ENCODE peak calls at places on chromosomes 13 and 19, in nine cellular contexts. Z is H9, L is neural progenitor cell, D is tibial artery, E is cardiac fibroblast, Y is astrocyte of the spinal cord, C is GM10248, N is RWPE1, O is osteocyte. Q is an unnamed sample.

GRCh38 chr13:93182406-93182805 is 44.2 kb upstream of the GPC6 start:
- DNase-seq in Z (no peak), L (no peak), D (no peak), E (no peak), Y (no peak), C (no peak), N (no peak), O (no peak), Q (no peak)

GRCh38 chr19:38145627-38146026 is 78.4 kb downstream of the DPF1 start:
- DNase-seq in Z (no peak), L (no peak), D (no peak), E (peak), Y (no peak), C (no peak), N (no peak), O (no peak), Q (no peak)

GRCh38 chr13:110154370-110155031 is 152.5 kb downstream of the COL4A1 start:
- DNase-seq in Z (no peak), L (no peak), D (no peak), E (no peak), Y (no peak), C (no peak), N (no peak), O (no peak), Q (no peak)

GRCh38 chr13:27006519-27007161 is 165.0 kb downstream of the USP12 start:
- DNase-seq in Z (peak), L (peak), D (no peak), E (peak), Y (no peak), C (no peak), N (no peak), O (peak), Q (no peak)

GRCh38 chr13:114143806-114144605 is 11.6 kb upstream of the RASA3 start:
- DNase-seq in Z (peak), L (peak), D (peak), E (no peak), Y (no peak), C (peak), N (no peak), O (no peak), Q (no peak)

GRCh38 chr13:77800219-77800618 is 102.7 kb downstream of the SLAIN1 start:
- DNase-seq in Z (no peak), L (no peak), D (no peak), E (peak), Y (no peak), C (no peak), N (no peak), O (no peak), Q (no peak)

GRCh38 chr19:44856438-44857083 is 10.5 kb downstream of the NECTIN2 start:
- DNase-seq in Z (no peak), L (no peak), D (no peak), E (peak), Y (peak), C (no peak), N (no peak), O (no peak), Q (no peak)

GRCh38 chr13:64332048-64332447 is 2898.1 kb downstream of the PCDH9 start:
- DNase-seq in Z (no peak), L (no peak), D (no peak), E (no peak), Y (peak), C (no peak), N (no peak), O (no peak), Q (no peak)

GRCh38 chr13:99605417-99606321 is 104.4 kb downstream of the TM9SF2 start:
- DNase-seq in Z (peak), L (peak), D (peak), E (no peak), Y (no peak), C (peak), N (peak), O (no peak), Q (no peak)

GRCh38 chr13:49098198-49098597 is 121.9 kb upstream of the MLNR start:
- DNase-seq in Z (no peak), L (no peak), D (peak), E (peak), Y (peak), C (no peak), N (peak), O (no peak), Q (no peak)

GRCh38 chr19:7799640-7800355 is 30.2 kb upstream of the EVI5L start:
- DNase-seq in Z (peak), L (peak), D (no peak), E (peak), Y (peak), C (peak), N (peak), O (no peak), Q (no peak)

GRCh38 chr19:54179921-54180452 is 7.0 kb upstream of the TMC4 start:
- DNase-seq in Z (peak), L (peak), D (no peak), E (peak), Y (peak), C (no peak), N (no peak), O (no peak), Q (no peak)

GRCh38 chr19:42219812-42220750 is at the start of gene ZNF526:
- DNase-seq in Z (peak), L (peak), D (peak), E (peak), Y (peak), C (peak), N (peak), O (peak), Q (peak)

GRCh38 chr19:42220751-42221097 is 612 bp downstream of the ZNF526 start:
- DNase-seq in Z (no peak), L (peak), D (no peak), E (no peak), Y (no peak), C (no peak), N (no peak), O (no peak), Q (no peak)

GRCh38 chr19:42217522-42218442 is at the start of gene DEDD2:
- DNase-seq in Z (peak), L (peak), D (peak), E (peak), Y (peak), C (peak), N (peak), O (peak), Q (peak)

GRCh38 chr19:42214810-42215209 is 2.7 kb downstream of the DEDD2 start:
- DNase-seq in Z (no peak), L (no peak), D (no peak), E (no peak), Y (no peak), C (no peak), N (no peak), O (no peak), Q (no peak)

DNA sequence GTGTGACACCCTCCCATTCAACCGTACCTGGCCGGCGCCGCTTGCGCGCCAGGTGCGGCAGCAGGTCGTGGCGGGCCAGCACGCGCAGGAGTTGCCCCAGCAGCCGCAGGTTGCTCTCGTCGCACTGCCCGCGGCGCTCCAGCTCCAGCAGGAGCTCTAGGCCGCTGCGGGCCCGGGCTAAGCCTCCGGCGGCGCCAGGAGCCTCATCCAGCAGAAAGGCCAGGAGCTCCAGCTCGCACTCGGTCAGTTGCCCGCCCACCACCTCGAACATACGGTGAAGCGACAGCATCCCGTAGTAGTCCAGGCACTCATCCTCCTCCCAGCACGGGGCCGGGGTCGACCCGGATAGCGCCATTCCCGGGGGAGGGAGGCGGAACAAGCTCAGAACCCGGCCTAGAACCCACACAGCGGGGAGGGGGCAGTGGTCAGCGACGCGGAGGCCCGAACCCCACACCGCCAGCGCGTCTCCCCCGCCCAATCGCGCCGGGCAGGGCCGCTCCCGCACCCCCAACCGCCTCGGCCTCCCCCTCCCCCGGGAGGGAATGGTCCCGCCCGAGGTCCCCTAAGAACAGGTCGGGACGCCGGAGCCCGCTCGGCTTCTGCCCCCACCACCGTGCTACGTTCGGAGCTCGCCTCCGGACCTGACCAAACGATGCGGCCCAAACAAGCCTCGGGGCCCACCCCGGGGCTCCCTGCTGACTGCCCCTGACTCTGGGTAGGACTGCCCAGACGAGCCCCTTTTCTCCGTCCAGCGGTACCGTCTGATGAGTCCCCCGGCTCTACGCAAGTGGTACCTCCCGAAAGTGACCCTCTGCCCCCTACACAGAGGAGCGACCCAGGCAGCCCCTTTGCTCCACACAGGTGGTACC is 590 bp downstream of the DEDD2 start:
- DNase-seq in Z (peak), L (peak), D (peak), E (no peak), Y (peak), C (no peak), N (no peak), O (no peak), Q (no peak)
- TF ChIP-seq CTCF in Z (no peak), L (no peak), D (no peak), E (no peak), Y (no peak), C (no peak), N (no peak), O (no peak), Q (peak)

GRCh38 chr13:91817250-91817649 is 418.8 kb downstream of the GPC5 start:
- DNase-seq in Z (no peak), L (no peak), D (no peak), E (peak), Y (peak), C (no peak), N (no peak), O (no peak), Q (no peak)
- TF ChIP-seq CTCF in Z (no peak), L (peak), D (no peak), E (no peak), Y (peak), C (peak), N (no peak), O (peak), Q (peak)

GRCh38 chr13:22285867-22286632 is 615.2 kb downstream of the FGF9 start:
- DNase-seq in Z (no peak), L (no peak), D (no peak), E (no peak), Y (no peak), C (peak), N (no peak), O (no peak), Q (no peak)
- TF ChIP-seq CTCF in Z (no peak), L (no peak), D (no peak), E (no peak), Y (no peak), C (no peak), N (no peak), O (no peak), Q (no peak)

GRCh38 chr19:29596885-29597525 is 9.1 kb upstream of the POP4 start:
- DNase-seq in Z (no peak), L (peak), D (no peak), E (peak), Y (peak), C (no peak), N (no peak), O (no peak), Q (no peak)

GRCh38 chr19:29596080-29596479 is 10.0 kb upstream of the POP4 start:
- DNase-seq in Z (no peak), L (no peak), D (peak), E (no peak), Y (no peak), C (no peak), N (no peak), O (no peak), Q (no peak)

GRCh38 chr19:29590278-29590677 is 15.8 kb upstream of the POP4 start:
- DNase-seq in Z (no peak), L (peak), D (no peak), E (no peak), Y (no peak), C (no peak), N (no peak), O (no peak), Q (no peak)

GRCh38 chr19:29591670-29592069 is 14.4 kb upstream of the POP4 start:
- DNase-seq in Z (no peak), L (no peak), D (no peak), E (no peak), Y (no peak), C (no peak), N (no peak), O (no peak), Q (no peak)

GRCh38 chr19:29593869-29594268 is 12.2 kb upstream of the POP4 start:
- DNase-seq in Z (no peak), L (no peak), D (no peak), E (no peak), Y (no peak), C (no peak), N (no peak), O (no peak), Q (no peak)
- TF ChIP-seq CTCF in Z (no peak), L (no peak), D (no peak), E (no peak), Y (no peak), C (no peak), N (no peak), O (no peak), Q (no peak)

DNA sequence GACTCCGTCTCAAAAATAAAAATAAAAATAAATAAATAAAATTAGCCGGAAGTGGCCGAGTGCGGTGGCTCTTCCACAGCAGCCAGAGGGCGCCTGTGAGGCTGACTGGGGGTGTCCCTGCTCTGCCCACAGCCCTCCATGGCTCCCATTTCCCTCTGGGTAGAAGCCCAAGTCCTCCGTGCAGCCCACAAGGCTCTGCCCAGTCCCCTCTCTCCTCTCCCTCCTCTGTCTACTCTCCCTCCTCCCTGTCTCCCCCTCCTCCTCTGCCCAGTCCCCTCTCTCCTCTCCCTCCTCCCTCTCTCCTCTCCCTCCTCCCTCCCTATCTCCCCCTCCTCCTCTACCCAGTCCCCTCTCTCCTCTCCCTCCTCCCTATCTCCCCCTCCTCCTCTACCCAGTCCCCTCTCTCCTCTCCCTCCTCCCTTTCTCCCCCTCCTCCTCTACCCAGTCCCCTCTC is 20.4 kb downstream of the MISP start:
- DNase-seq in Z (peak), L (peak), D (no peak), E (peak), Y (peak), C (peak), N (peak), O (no peak), Q (no peak)
- TF ChIP-seq CTCF in Z (peak), L (peak), D (no peak), E (peak), Y (peak), C (peak), N (no peak), O (peak), Q (peak)

Q was measured in esophagus muscularis mucosa.